ENCODE peak calls at places on chromosomes 12 and 14, in five cellular contexts. One of them, this sample, is unnamed.

GRCh38 chr12:13027032-13027431 is 17.1 kb upstream of the FAM234B start:
- DNase-seq in Daoy: no peak
- DNase-seq in NCI-H524: no peak
- DNase-seq in GM04503: no peak
- DNase-seq in activated gamma-delta T cell treated with anti-CD3 and anti-CD28 coated beads, Interleukin-2, amount 50 U/mL, for 16 hours: no peak
- DNase-seq in this sample: no peak

GRCh38 chr14:95106966-95107365 is 50.4 kb downstream of the DICER1 start:
- DNase-seq in activated gamma-delta T cell treated with anti-CD3 and anti-CD28 coated beads, Interleukin-2, amount 50 U/mL, for 16 hours: no peak
- DNase-seq in NCI-H524: no peak
- DNase-seq in GM04503: no peak
- DNase-seq in Daoy: no peak
- DNase-seq in this sample: no peak

GRCh38 chr12:5417500-5417899 is 14.4 kb upstream of the NTF3 start:
- DNase-seq in Daoy: peak
- DNase-seq in activated gamma-delta T cell treated with anti-CD3 and anti-CD28 coated beads, Interleukin-2, amount 50 U/mL, for 16 hours: no peak
- DNase-seq in NCI-H524: no peak
- DNase-seq in GM04503: no peak
- DNase-seq in this sample: no peak

GRCh38 chr12:3551386-3551785 is 60.4 kb downstream of the PRMT8 start:
- DNase-seq in Daoy: no peak
- DNase-seq in activated gamma-delta T cell treated with anti-CD3 and anti-CD28 coated beads, Interleukin-2, amount 50 U/mL, for 16 hours: no peak
- DNase-seq in NCI-H524: no peak
- DNase-seq in GM04503: no peak
- DNase-seq in this sample: no peak

GRCh38 chr14:21025374-21026151 is 702 bp upstream of the NDRG2 start:
- DNase-seq in NCI-H524: peak
- DNase-seq in GM04503: no peak
- DNase-seq in Daoy: peak
- DNase-seq in activated gamma-delta T cell treated with anti-CD3 and anti-CD28 coated beads, Interleukin-2, amount 50 U/mL, for 16 hours: no peak
- DNase-seq in this sample: no peak

GRCh38 chr14:62213516-62213915 is 451.3 kb downstream of the SNAPC1 start:
- DNase-seq in Daoy: peak
- DNase-seq in GM04503: no peak
- DNase-seq in activated gamma-delta T cell treated with anti-CD3 and anti-CD28 coated beads, Interleukin-2, amount 50 U/mL, for 16 hours: no peak
- DNase-seq in NCI-H524: no peak
- DNase-seq in this sample: no peak

GRCh38 chr12:94149781-94150482 is 1.6 kb downstream of the PLXNC1 start:
- DNase-seq in GM04503: no peak
- DNase-seq in NCI-H524: peak
- DNase-seq in activated gamma-delta T cell treated with anti-CD3 and anti-CD28 coated beads, Interleukin-2, amount 50 U/mL, for 16 hours: no peak
- DNase-seq in Daoy: peak
- DNase-seq in this sample: no peak

GRCh38 chr12:96472384-96472783 is 17.0 kb upstream of the CFAP54 start:
- DNase-seq in NCI-H524: no peak
- DNase-seq in GM04503: peak
- DNase-seq in activated gamma-delta T cell treated with anti-CD3 and anti-CD28 coated beads, Interleukin-2, amount 50 U/mL, for 16 hours: no peak
- DNase-seq in Daoy: no peak
- DNase-seq in this sample: no peak

GRCh38 chr14:102116361-102117180 is 23.1 kb upstream of the WDR20 start:
- DNase-seq in activated gamma-delta T cell treated with anti-CD3 and anti-CD28 coated beads, Interleukin-2, amount 50 U/mL, for 16 hours: no peak
- DNase-seq in NCI-H524: no peak
- DNase-seq in GM04503: no peak
- DNase-seq in Daoy: no peak
- DNase-seq in this sample: no peak

GRCh38 chr14:37497422-37497821 is 97.6 kb downstream of the FOXA1 start:
- DNase-seq in GM04503: no peak
- DNase-seq in activated gamma-delta T cell treated with anti-CD3 and anti-CD28 coated beads, Interleukin-2, amount 50 U/mL, for 16 hours: no peak
- DNase-seq in NCI-H524: no peak
- DNase-seq in Daoy: no peak
- DNase-seq in this sample: no peak

GRCh38 chr14:68444449-68445168 is 348.3 kb downstream of the ZFP36L1 start:
- DNase-seq in activated gamma-delta T cell treated with anti-CD3 and anti-CD28 coated beads, Interleukin-2, amount 50 U/mL, for 16 hours: no peak
- DNase-seq in GM04503: peak
- DNase-seq in Daoy: peak
- DNase-seq in NCI-H524: no peak
- DNase-seq in this sample: no peak

GRCh38 chr12:32265461-32265860 is 133.9 kb upstream of the FGD4 start:
- DNase-seq in activated gamma-delta T cell treated with anti-CD3 and anti-CD28 coated beads, Interleukin-2, amount 50 U/mL, for 16 hours: no peak
- DNase-seq in NCI-H524: no peak
- DNase-seq in GM04503: no peak
- DNase-seq in Daoy: no peak
- DNase-seq in this sample: no peak

GRCh38 chr14:37988472-37988871 is 219.2 kb upstream of the SSTR1 start:
- DNase-seq in NCI-H524: no peak
- DNase-seq in GM04503: no peak
- DNase-seq in Daoy: no peak
- DNase-seq in activated gamma-delta T cell treated with anti-CD3 and anti-CD28 coated beads, Interleukin-2, amount 50 U/mL, for 16 hours: no peak
- DNase-seq in this sample: no peak

GRCh38 chr14:68309631-68310030 is 483.2 kb downstream of the ZFP36L1 start:
- DNase-seq in Daoy: peak
- DNase-seq in GM04503: no peak
- DNase-seq in activated gamma-delta T cell treated with anti-CD3 and anti-CD28 coated beads, Interleukin-2, amount 50 U/mL, for 16 hours: no peak
- DNase-seq in NCI-H524: no peak
- DNase-seq in this sample: no peak

GRCh38 chr12:96383991-96384390 is 16.2 kb downstream of the CDK17 start:
- DNase-seq in activated gamma-delta T cell treated with anti-CD3 and anti-CD28 coated beads, Interleukin-2, amount 50 U/mL, for 16 hours: no peak
- DNase-seq in Daoy: no peak
- DNase-seq in GM04503: no peak
- DNase-seq in NCI-H524: no peak
- DNase-seq in this sample: no peak

GRCh38 chr14:94025720-94026119 is 420 bp upstream of the OTUB2 start:
- DNase-seq in NCI-H524: no peak
- DNase-seq in GM04503: no peak
- DNase-seq in Daoy: no peak
- DNase-seq in activated gamma-delta T cell treated with anti-CD3 and anti-CD28 coated beads, Interleukin-2, amount 50 U/mL, for 16 hours: no peak
- DNase-seq in this sample: no peak

GRCh38 chr14:80215756-80216581 is 4.7 kb upstream of the DIO2 start:
- DNase-seq in activated gamma-delta T cell treated with anti-CD3 and anti-CD28 coated beads, Interleukin-2, amount 50 U/mL, for 16 hours: no peak
- DNase-seq in NCI-H524: peak
- DNase-seq in GM04503: no peak
- DNase-seq in Daoy: peak
- DNase-seq in this sample: no peak

GRCh38 chr12:39095636-39096330 is 190.4 kb upstream of the CPNE8 start:
- DNase-seq in Daoy: no peak
- DNase-seq in GM04503: no peak
- DNase-seq in NCI-H524: no peak
- DNase-seq in activated gamma-delta T cell treated with anti-CD3 and anti-CD28 coated beads, Interleukin-2, amount 50 U/mL, for 16 hours: no peak
- DNase-seq in this sample: no peak

GRCh38 chr14:93880025-93880820 is 46.9 kb upstream of the FAM181A start:
- DNase-seq in NCI-H524: no peak
- DNase-seq in activated gamma-delta T cell treated with anti-CD3 and anti-CD28 coated beads, Interleukin-2, amount 50 U/mL, for 16 hours: no peak
- DNase-seq in Daoy: peak
- DNase-seq in GM04503: peak
- DNase-seq in this sample: no peak

GRCh38 chr12:11600199-11600598 is 49.3 kb upstream of the ETV6 start:
- DNase-seq in Daoy: no peak
- DNase-seq in NCI-H524: no peak
- DNase-seq in GM04503: no peak
- DNase-seq in activated gamma-delta T cell treated with anti-CD3 and anti-CD28 coated beads, Interleukin-2, amount 50 U/mL, for 16 hours: no peak
- DNase-seq in this sample: no peak

GRCh38 chr14:76413106-76413961 is 37.4 kb downstream of the ESRRB start:
- DNase-seq in Daoy: no peak
- DNase-seq in GM04503: no peak
- DNase-seq in NCI-H524: no peak
- DNase-seq in activated gamma-delta T cell treated with anti-CD3 and anti-CD28 coated beads, Interleukin-2, amount 50 U/mL, for 16 hours: no peak
- DNase-seq in this sample: no peak

GRCh38 chr12:28191018-28191595 is 851 bp downstream of the CCDC91 start:
- DNase-seq in NCI-H524: peak
- DNase-seq in Daoy: peak
- DNase-seq in activated gamma-delta T cell treated with anti-CD3 and anti-CD28 coated beads, Interleukin-2, amount 50 U/mL, for 16 hours: peak
- DNase-seq in GM04503: peak
- DNase-seq in this sample: no peak

GRCh38 chr14:94227029-94227428 is 52.9 kb downstream of the PPP4R4 start:
- DNase-seq in Daoy: no peak
- DNase-seq in GM04503: no peak
- DNase-seq in NCI-H524: no peak
- DNase-seq in activated gamma-delta T cell treated with anti-CD3 and anti-CD28 coated beads, Interleukin-2, amount 50 U/mL, for 16 hours: no peak
- DNase-seq in this sample: no peak

GRCh38 chr12:55979069-55979468 is 5.2 kb downstream of the RAB5B start:
- DNase-seq in NCI-H524: no peak
- DNase-seq in activated gamma-delta T cell treated with anti-CD3 and anti-CD28 coated beads, Interleukin-2, amount 50 U/mL, for 16 hours: no peak
- DNase-seq in Daoy: no peak
- DNase-seq in GM04503: no peak
- DNase-seq in this sample: no peak